ENCODE peak calls at places on chromosomes 7 and 10, in eight cellular contexts. D is CD8-positive, alpha-beta memory T cell; K is bronchial epithelial cell; N is T-helper 2 cell; X is NCI-H146; Y is GM19239; A is PC-3; B is activated T-cell treated with anti-CD3 and anti-CD28 coated beads, Interleukin-2, amount 50 U/mL, for 4 hours. P is an unnamed sample.

GRCh38 chr7:138875794-138876193 is 77.8 kb upstream of the ATP6V0A4 start:
- DNase-seq in N (no peak), K (peak), D (peak), Y (no peak), A (peak), X (no peak), B (peak), P (peak)

GRCh38 chr10:131213651-131214505 is 97.6 kb downstream of the TCERG1L start:
- DNase-seq in K (no peak), Y (no peak), X (no peak), A (no peak), N (no peak), D (no peak), B (no peak), P (no peak)

GRCh38 chr10:118543714-118544400 is 51.6 kb downstream of the PRLHR start:
- DNase-seq in D (no peak), A (peak), B (peak), X (peak), N (no peak), K (peak), Y (peak), P (peak)

GRCh38 chr7:39811161-39811614 is 138.9 kb upstream of the CDK13 start:
- DNase-seq in N (no peak), D (no peak), X (peak), Y (no peak), K (peak), B (no peak), A (peak), P (peak)

GRCh38 chr10:119113805-119114732 is 10.2 kb downstream of the DENND10 start:
- DNase-seq in D (no peak), X (no peak), A (peak), B (no peak), Y (no peak), K (peak), N (no peak), P (peak)

GRCh38 chr10:133166504-133166827 is 6.4 kb downstream of the KNDC1 start:
- DNase-seq in X (no peak), K (no peak), A (no peak), D (no peak), Y (no peak), B (no peak), N (no peak), P (no peak)

GRCh38 chr10:22620140-22620857 is 94.1 kb downstream of the PIP4K2A start:
- DNase-seq in Y (no peak), B (no peak), X (no peak), N (no peak), D (no peak), A (peak), K (peak), P (peak)

GRCh38 chr7:104931181-104931781 is 82.7 kb upstream of the KMT2E start:
- DNase-seq in A (no peak), N (no peak), K (no peak), Y (no peak), X (peak), B (no peak), D (no peak), P (no peak)

GRCh38 chr10:100600218-100600617 is 64.5 kb downstream of the HIF1AN start:
- DNase-seq in A (peak), X (no peak), K (peak), N (no peak), D (no peak), Y (no peak), B (no peak), P (peak)

GRCh38 chr10:79381804-79382221 is 34.5 kb downstream of the PPIF start:
- DNase-seq in A (no peak), Y (no peak), K (no peak), N (no peak), D (no peak), X (peak), B (no peak), P (peak)

GRCh38 chr10:126001579-126001978 is 105.2 kb downstream of the FANK1 start:
- DNase-seq in N (no peak), K (no peak), D (no peak), X (no peak), Y (no peak), B (no peak), A (no peak), P (no peak)

GRCh38 chr10:129387258-129387525 is 79.8 kb upstream of the MGMT start:
- DNase-seq in K (no peak), B (no peak), Y (no peak), N (no peak), A (no peak), D (no peak), X (no peak), P (no peak)

GRCh38 chr10:72691470-72692056 is 380 bp upstream of the MCU start:
- DNase-seq in K (peak), B (no peak), A (no peak), D (no peak), Y (no peak), N (no peak), X (peak), P (peak)

GRCh38 chr7:3164363-3164762 is 120.7 kb upstream of the CARD11 start:
- DNase-seq in A (no peak), B (no peak), Y (no peak), D (no peak), K (no peak), N (no peak), X (peak), P (no peak)

GRCh38 chr7:127937066-127937680 is 94.1 kb downstream of the LRRC4 start:
- DNase-seq in D (no peak), X (peak), Y (no peak), N (no peak), B (no peak), A (no peak), K (no peak), P (no peak)

GRCh38 chr7:111741811-111742240 is 179.5 kb upstream of the IMMP2L start:
- DNase-seq in K (peak), A (peak), X (peak), N (no peak), D (no peak), Y (peak), B (peak), P (peak)

GRCh38 chr10:104614245-104614831 is 26.8 kb upstream of the SORCS3 start:
- DNase-seq in K (peak), B (no peak), X (peak), A (peak), Y (peak), N (no peak), D (no peak), P (peak)

GRCh38 chr10:121356187-121356586 is 242.1 kb downstream of the FGFR2 start:
- DNase-seq in B (no peak), K (no peak), X (no peak), Y (no peak), D (no peak), N (no peak), A (no peak), P (no peak)

GRCh38 chr7:23334482-23335056 is 35.4 kb downstream of the MALSU1 start:
- DNase-seq in X (peak), Y (no peak), N (no peak), K (peak), D (no peak), B (no peak), A (peak), P (peak)

GRCh38 chr7:101564778-101565211 is 64.3 kb downstream of the MYL10 start:
- DNase-seq in Y (no peak), X (no peak), K (peak), D (no peak), B (no peak), N (no peak), A (peak), P (peak)

GRCh38 chr10:50540069-50540825 is 83.5 kb downstream of the SGMS1 start:
- DNase-seq in A (peak), Y (no peak), N (no peak), X (no peak), D (no peak), K (peak), B (no peak), P (no peak)

GRCh38 chr10:73855413-73855812 is 18.9 kb downstream of the CAMK2G start:
- DNase-seq in Y (no peak), K (no peak), A (no peak), B (no peak), D (no peak), X (no peak), N (no peak), P (no peak)